ENCODE peak calls at places on chromosomes 1 and 21, in eight cellular contexts. V is smooth muscle cell of the brain vasculature, S is fibroblast of mammary gland, E is endothelial cell, N is lower lobe of right lung, R is HS-27A, Z is transverse colon, Q is EL. W is an unnamed sample.

GRCh38 chr1:147741075-147741474 is 19.3 kb downstream of the GJA5 start:
- DNase-seq in V (no peak), S (no peak), E (no peak), N (no peak), R (no peak), Z (no peak), Q (no peak), W (no peak)

GRCh38 chr1:196455697-196456096 is 152.5 kb downstream of the KCNT2 start:
- DNase-seq in V (no peak), S (no peak), E (no peak), N (no peak), R (no peak), Z (no peak), Q (no peak), W (no peak)

GRCh38 chr1:22739648-22740385 is 29.2 kb downstream of the EPHB2 start:
- DNase-seq in V (peak; percentile 62), S (peak; percentile 90), E (no peak), N (no peak), R (peak; percentile 93), Z (peak; percentile 23), Q (peak; percentile 96), W (no peak)

GRCh38 chr21:36792505-36792967 is 93.6 kb downstream of the SIM2 start:
- DNase-seq in V (no peak), S (peak; percentile 45), E (no peak), N (no peak), R (no peak), Z (no peak), Q (peak; percentile 30), W (peak; percentile 70)

GRCh38 chr1:55816456-55816794 is 601.3 kb upstream of the USP24 start:
- DNase-seq in V (peak; percentile 51), S (peak; percentile 18), E (no peak), N (no peak), R (no peak), Z (no peak), Q (no peak), W (no peak)

GRCh38 chr1:5595531-5596170 is 396.6 kb downstream of the NPHP4 start:
- DNase-seq in V (no peak), S (no peak), E (no peak), N (no peak), R (no peak), Z (no peak), Q (no peak), W (no peak)

GRCh38 chr1:39704757-39705156 is 13.5 kb upstream of the HPCAL4 start:
- DNase-seq in V (no peak), S (no peak), E (no peak), N (no peak), R (no peak), Z (no peak), Q (no peak), W (no peak)

GRCh38 chr1:63190171-63190570 is 132.2 kb upstream of the FOXD3 start:
- DNase-seq in V (no peak), S (no peak), E (no peak), N (no peak), R (no peak), Z (no peak), Q (no peak), W (no peak)

GRCh38 chr1:150925080-150925479 is 1.1 kb upstream of the SETDB1 start:
- DNase-seq in V (no peak), S (no peak), E (no peak), N (peak; percentile 49), R (no peak), Z (no peak), Q (no peak), W (no peak)

W was measured in MCF 10A.